ENCODE peak calls at places on chromosomes 3 and 15, in four cellular contexts. A is CD4-positive, alpha-beta T cell; O is MM.1S; C is natural killer cell. X is an unnamed sample.
A peak's percentile ranks its signal among the peaks of the same experiment; 100 is the strongest.

GRCh38 chr3:194070634-194071409 is 65.1 kb upstream of the HES1 start:
- DNase-seq in A (peak; percentile 26), O (peak; percentile 98), C (peak; percentile 66), X (peak; percentile 96)

GRCh38 chr3:55167586-55168317 is 239.9 kb upstream of the LRTM1 start:
- DNase-seq in A (no peak), O (no peak), C (no peak), X (peak; percentile 86)

GRCh38 chr3:121735047-121735696 is 14.4 kb downstream of the GOLGB1 start:
- DNase-seq in A (no peak), O (no peak), C (no peak), X (no peak)

GRCh38 chr15:29123171-29123570 is 146.5 kb downstream of the NSMCE3 start:
- DNase-seq in A (no peak), O (no peak), C (no peak), X (no peak)

GRCh38 chr3:124731760-124732159 is 1.5 kb downstream of the UMPS start:
- DNase-seq in A (no peak), O (no peak), C (no peak), X (no peak)

GRCh38 chr3:64082411-64082810 is 59.1 kb upstream of the PSMD6 start:
- DNase-seq in A (no peak), O (no peak), C (no peak), X (no peak)

GRCh38 chr3:19052874-19053273 is 95.4 kb upstream of the KCNH8 start:
- DNase-seq in A (no peak), O (no peak), C (no peak), X (no peak)

GRCh38 chr3:71703796-71704195 is 21.4 kb downstream of the EIF4E3 start:
- DNase-seq in A (no peak), O (no peak), C (no peak), X (no peak)

GRCh38 chr15:88393719-88394519 is 73.3 kb downstream of the MRPL46 start:
- DNase-seq in A (no peak), O (peak; percentile 16), C (no peak), X (no peak)

GRCh38 chr3:17833786-17834559 is 91.5 kb upstream of the TBC1D5 start:
- DNase-seq in A (no peak), O (no peak), C (no peak), X (peak; percentile 34)

GRCh38 chr3:168093790-168094189 is 1.9 kb downstream of the GOLIM4 start:
- DNase-seq in A (no peak), O (no peak), C (no peak), X (no peak)

GRCh38 chr15:60407406-60407805 is 9.6 kb upstream of the ANXA2 start:
- DNase-seq in A (no peak), O (no peak), C (no peak), X (peak; percentile 78)

GRCh38 chr3:188867691-188868090 is 304.1 kb upstream of the TPRG1 start:
- DNase-seq in A (no peak), O (no peak), C (no peak), X (no peak)

GRCh38 chr15:27990411-27991338 is 108.4 kb downstream of the OCA2 start:
- DNase-seq in A (no peak), O (no peak), C (no peak), X (no peak)

GRCh38 chr3:38986901-38987300 is 64.8 kb downstream of the SCN11A start:
- DNase-seq in A (no peak), O (no peak), C (no peak), X (no peak)

GRCh38 chr15:65101418-65101890 is 13.5 kb downstream of the UBAP1L start:
- DNase-seq in A (peak; percentile 36), O (peak; percentile 35), C (no peak), X (peak; percentile 61)

GRCh38 chr3:58880182-58880581 is 169.6 kb downstream of the CFAP20DC start:
- DNase-seq in A (no peak), O (no peak), C (no peak), X (no peak)

GRCh38 chr3:34005886-34006285 is 207.5 kb downstream of the PDCD6IP start:
- DNase-seq in A (no peak), O (no peak), C (no peak), X (no peak)

DNA sequence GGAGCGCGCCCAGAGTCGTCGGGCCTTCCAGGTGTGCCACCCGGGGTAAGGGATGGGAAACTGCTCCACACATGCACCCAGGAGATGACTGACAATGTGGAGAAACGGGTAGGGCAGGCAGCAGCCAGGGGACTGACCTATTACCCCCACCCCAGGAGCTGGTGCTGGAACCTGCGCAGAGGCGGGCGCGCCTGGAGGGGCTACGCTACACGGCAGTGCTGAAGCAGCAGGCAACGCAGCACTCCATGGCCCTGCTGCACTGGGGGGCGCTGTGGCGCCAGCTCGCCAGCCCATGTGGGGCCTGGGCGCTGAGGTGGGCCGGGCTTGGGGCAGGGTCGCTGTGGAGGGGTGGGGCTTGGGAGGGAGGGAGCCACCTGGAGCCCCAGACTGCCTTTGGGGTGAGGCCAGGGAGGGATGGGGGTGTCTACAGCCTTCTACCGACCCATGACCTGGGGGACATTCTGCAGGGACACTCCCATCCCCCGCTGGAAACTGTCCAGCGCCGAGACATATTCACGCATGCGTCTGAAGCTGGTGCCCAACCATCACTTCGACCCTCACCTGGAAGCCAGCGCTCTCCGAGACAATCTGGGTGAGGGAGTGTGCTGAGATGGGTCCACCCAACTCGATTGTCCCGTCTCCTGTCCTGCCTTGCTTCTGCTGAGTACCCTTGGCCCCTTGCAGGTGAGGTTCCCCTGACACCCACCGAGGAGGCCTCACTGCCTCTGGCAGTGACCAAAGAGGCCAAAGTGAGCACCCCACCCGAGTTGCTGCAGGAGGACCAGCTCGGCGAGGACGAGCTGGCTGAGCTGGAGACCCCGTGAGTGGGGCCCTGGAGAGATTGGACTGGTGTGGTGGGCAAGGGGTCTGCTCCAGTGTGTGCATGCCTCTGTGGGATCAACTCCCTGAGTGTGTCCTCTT is 23.3 kb downstream of the NBEAL2 start:
- DNase-seq in A (no peak), O (no peak), C (no peak), X (no peak)
- TF ChIP-seq CTCF in A (no peak), O (no peak), C (no peak), X (no peak)

GRCh38 chr3:136818191-136818850 is 605 bp upstream of the SLC35G2 start:
- DNase-seq in A (no peak), O (no peak), C (no peak), X (peak; percentile 91)
- TF ChIP-seq CTCF in A (no peak), O (no peak), C (no peak), X (no peak)

GRCh38 chr3:25840099-25840498 is 50.2 kb downstream of the OXSM start:
- DNase-seq in A (no peak), O (no peak), C (no peak), X (no peak)

GRCh38 chr3:25849101-25849500 is 59.2 kb downstream of the OXSM start:
- DNase-seq in A (no peak), O (no peak), C (no peak), X (no peak)

GRCh38 chr3:25846282-25846681 is 56.4 kb downstream of the OXSM start:
- DNase-seq in A (no peak), O (no peak), C (no peak), X (no peak)

GRCh38 chr3:25843332-25843731 is 53.4 kb downstream of the OXSM start:
- DNase-seq in A (no peak), O (no peak), C (no peak), X (peak; percentile 14)
- TF ChIP-seq CTCF in A (no peak), O (no peak), C (no peak), X (peak; percentile 42)

DNA sequence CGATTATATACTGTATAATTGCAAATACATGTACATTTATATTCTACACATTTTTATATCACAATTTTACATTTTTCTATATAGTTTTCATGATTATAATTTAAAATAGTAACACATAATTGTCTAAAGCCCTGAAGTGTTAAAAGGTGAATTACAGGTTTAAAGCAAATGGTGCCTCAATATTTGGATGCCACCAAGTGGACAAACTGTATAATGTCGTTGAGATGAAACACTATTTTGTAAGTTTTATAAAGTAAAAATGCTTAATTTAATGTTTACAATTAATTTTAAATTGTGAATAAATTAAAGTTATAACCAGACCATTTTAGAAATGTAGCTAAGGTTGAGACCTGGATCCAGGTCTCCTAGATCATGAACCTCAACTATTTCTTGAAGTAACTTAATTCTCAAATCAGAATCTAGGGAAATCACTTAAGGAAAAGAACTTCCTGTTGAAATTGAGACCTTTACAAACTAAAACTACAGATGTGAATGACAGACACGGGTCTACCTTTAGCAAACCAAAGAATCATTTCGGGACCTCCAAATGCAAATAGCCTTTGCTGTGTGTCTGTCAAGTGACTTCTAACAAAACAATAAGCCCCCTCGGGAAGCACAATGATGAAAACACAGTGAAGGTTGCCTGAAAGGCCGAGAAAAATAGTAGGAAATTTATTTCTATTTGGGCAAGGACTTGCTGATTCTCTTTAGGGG is 37.8 kb downstream of the EHHADH start:
- DNase-seq in A (no peak), O (peak; percentile 67), C (no peak), X (peak; percentile 33)
- TF ChIP-seq CTCF in A (peak; percentile 30), O (peak; percentile 65), C (no peak), X (peak; percentile 50)

GRCh38 chr15:71501344-71502128 is 308.8 kb upstream of the NR2E3 start:
- DNase-seq in A (no peak), O (no peak), C (no peak), X (peak; percentile 28)
- TF ChIP-seq CTCF in A (no peak), O (no peak), C (no peak), X (no peak)

GRCh38 chr3:171412054-171412453 is 48.2 kb downstream of the TNIK start:
- DNase-seq in A (no peak), O (no peak), C (no peak), X (no peak)
- TF ChIP-seq CTCF in A (no peak), O (no peak), C (no peak), X (no peak)

X was measured in MCF 10A.